ENCODE peak calls at places on chromosomes 13 and 19, in five cellular contexts. One of them, this sample, is unnamed.

GRCh38 chr19:46076951-46077814 is 36.4 kb upstream of the IGFL4 start:
- DNase-seq in stimulated activated CD4-positive, alpha-beta T cell treated with anti-CD3 and anti-CD28 coated beads, Interleukin-15, amount 100 ng/mL, for 1 hour: no peak
- DNase-seq in activated naive CD8-positive, alpha-beta T cell treated with anti-CD3 and anti-CD28 coated beads for 36 hours: peak
- DNase-seq in activated naive CD4-positive, alpha-beta T cell treated with anti-CD3 and anti-CD28 coated beads for 36 hours: peak
- DNase-seq in aorta: no peak
- DNase-seq in this sample: peak

GRCh38 chr13:77329133-77330008 is 2.5 kb upstream of the MYCBP2 start:
- DNase-seq in stimulated activated CD4-positive, alpha-beta T cell treated with anti-CD3 and anti-CD28 coated beads, Interleukin-15, amount 100 ng/mL, for 1 hour: peak
- DNase-seq in activated naive CD8-positive, alpha-beta T cell treated with anti-CD3 and anti-CD28 coated beads for 36 hours: peak
- DNase-seq in activated naive CD4-positive, alpha-beta T cell treated with anti-CD3 and anti-CD28 coated beads for 36 hours: peak
- DNase-seq in aorta: peak
- DNase-seq in this sample: peak

GRCh38 chr13:76223565-76223964 is 587.4 kb downstream of the LMO7 start:
- DNase-seq in stimulated activated CD4-positive, alpha-beta T cell treated with anti-CD3 and anti-CD28 coated beads, Interleukin-15, amount 100 ng/mL, for 1 hour: no peak
- DNase-seq in activated naive CD8-positive, alpha-beta T cell treated with anti-CD3 and anti-CD28 coated beads for 36 hours: no peak
- DNase-seq in activated naive CD4-positive, alpha-beta T cell treated with anti-CD3 and anti-CD28 coated beads for 36 hours: no peak
- DNase-seq in aorta: no peak
- DNase-seq in this sample: no peak

GRCh38 chr19:14871619-14872230 is 14.2 kb downstream of the OR7A17 start:
- DNase-seq in stimulated activated CD4-positive, alpha-beta T cell treated with anti-CD3 and anti-CD28 coated beads, Interleukin-15, amount 100 ng/mL, for 1 hour: no peak
- DNase-seq in activated naive CD8-positive, alpha-beta T cell treated with anti-CD3 and anti-CD28 coated beads for 36 hours: no peak
- DNase-seq in activated naive CD4-positive, alpha-beta T cell treated with anti-CD3 and anti-CD28 coated beads for 36 hours: no peak
- DNase-seq in aorta: no peak
- DNase-seq in this sample: no peak

GRCh38 chr13:27483421-27483820 is 33.1 kb upstream of the MTIF3 start:
- DNase-seq in stimulated activated CD4-positive, alpha-beta T cell treated with anti-CD3 and anti-CD28 coated beads, Interleukin-15, amount 100 ng/mL, for 1 hour: no peak
- DNase-seq in activated naive CD8-positive, alpha-beta T cell treated with anti-CD3 and anti-CD28 coated beads for 36 hours: no peak
- DNase-seq in activated naive CD4-positive, alpha-beta T cell treated with anti-CD3 and anti-CD28 coated beads for 36 hours: no peak
- DNase-seq in aorta: no peak
- DNase-seq in this sample: no peak

GRCh38 chr19:55070755-55071502 is 4.7 kb upstream of the EPS8L1 start:
- DNase-seq in stimulated activated CD4-positive, alpha-beta T cell treated with anti-CD3 and anti-CD28 coated beads, Interleukin-15, amount 100 ng/mL, for 1 hour: no peak
- DNase-seq in activated naive CD8-positive, alpha-beta T cell treated with anti-CD3 and anti-CD28 coated beads for 36 hours: no peak
- DNase-seq in activated naive CD4-positive, alpha-beta T cell treated with anti-CD3 and anti-CD28 coated beads for 36 hours: no peak
- DNase-seq in aorta: no peak
- DNase-seq in this sample: no peak

GRCh38 chr19:49395581-49396407 is 7.7 kb downstream of the KASH5 start:
- DNase-seq in stimulated activated CD4-positive, alpha-beta T cell treated with anti-CD3 and anti-CD28 coated beads, Interleukin-15, amount 100 ng/mL, for 1 hour: no peak
- DNase-seq in activated naive CD8-positive, alpha-beta T cell treated with anti-CD3 and anti-CD28 coated beads for 36 hours: no peak
- DNase-seq in activated naive CD4-positive, alpha-beta T cell treated with anti-CD3 and anti-CD28 coated beads for 36 hours: no peak
- DNase-seq in aorta: no peak
- DNase-seq in this sample: no peak

GRCh38 chr19:8087876-8088275 is 35.3 kb downstream of the CCL25 start:
- DNase-seq in stimulated activated CD4-positive, alpha-beta T cell treated with anti-CD3 and anti-CD28 coated beads, Interleukin-15, amount 100 ng/mL, for 1 hour: no peak
- DNase-seq in activated naive CD8-positive, alpha-beta T cell treated with anti-CD3 and anti-CD28 coated beads for 36 hours: no peak
- DNase-seq in activated naive CD4-positive, alpha-beta T cell treated with anti-CD3 and anti-CD28 coated beads for 36 hours: no peak
- DNase-seq in aorta: no peak
- DNase-seq in this sample: no peak

GRCh38 chr19:44757057-44757734 is 8.7 kb downstream of the BCL3 start:
- DNase-seq in stimulated activated CD4-positive, alpha-beta T cell treated with anti-CD3 and anti-CD28 coated beads, Interleukin-15, amount 100 ng/mL, for 1 hour: no peak
- DNase-seq in activated naive CD8-positive, alpha-beta T cell treated with anti-CD3 and anti-CD28 coated beads for 36 hours: no peak
- DNase-seq in activated naive CD4-positive, alpha-beta T cell treated with anti-CD3 and anti-CD28 coated beads for 36 hours: no peak
- DNase-seq in aorta: peak
- DNase-seq in this sample: no peak

GRCh38 chr13:101139076-101139475 is 277.2 kb downstream of the NALCN start:
- DNase-seq in stimulated activated CD4-positive, alpha-beta T cell treated with anti-CD3 and anti-CD28 coated beads, Interleukin-15, amount 100 ng/mL, for 1 hour: no peak
- DNase-seq in activated naive CD8-positive, alpha-beta T cell treated with anti-CD3 and anti-CD28 coated beads for 36 hours: no peak
- DNase-seq in activated naive CD4-positive, alpha-beta T cell treated with anti-CD3 and anti-CD28 coated beads for 36 hours: no peak
- DNase-seq in aorta: no peak
- DNase-seq in this sample: no peak

GRCh38 chr13:110886475-110887241 is 28.2 kb downstream of the ANKRD10 start:
- DNase-seq in stimulated activated CD4-positive, alpha-beta T cell treated with anti-CD3 and anti-CD28 coated beads, Interleukin-15, amount 100 ng/mL, for 1 hour: no peak
- DNase-seq in activated naive CD8-positive, alpha-beta T cell treated with anti-CD3 and anti-CD28 coated beads for 36 hours: no peak
- DNase-seq in activated naive CD4-positive, alpha-beta T cell treated with anti-CD3 and anti-CD28 coated beads for 36 hours: no peak
- DNase-seq in aorta: no peak
- DNase-seq in this sample: no peak

GRCh38 chr13:112832811-112833210 is 136.2 kb upstream of the MCF2L start:
- DNase-seq in stimulated activated CD4-positive, alpha-beta T cell treated with anti-CD3 and anti-CD28 coated beads, Interleukin-15, amount 100 ng/mL, for 1 hour: no peak
- DNase-seq in activated naive CD8-positive, alpha-beta T cell treated with anti-CD3 and anti-CD28 coated beads for 36 hours: no peak
- DNase-seq in activated naive CD4-positive, alpha-beta T cell treated with anti-CD3 and anti-CD28 coated beads for 36 hours: no peak
- DNase-seq in aorta: peak
- DNase-seq in this sample: no peak

GRCh38 chr13:46184277-46184699 is 2.3 kb upstream of the LCP1 start:
- DNase-seq in stimulated activated CD4-positive, alpha-beta T cell treated with anti-CD3 and anti-CD28 coated beads, Interleukin-15, amount 100 ng/mL, for 1 hour: peak
- DNase-seq in activated naive CD8-positive, alpha-beta T cell treated with anti-CD3 and anti-CD28 coated beads for 36 hours: peak
- DNase-seq in activated naive CD4-positive, alpha-beta T cell treated with anti-CD3 and anti-CD28 coated beads for 36 hours: peak
- DNase-seq in aorta: no peak
- DNase-seq in this sample: no peak

GRCh38 chr19:14156971-14157717 is 20.8 kb upstream of the ASF1B start:
- DNase-seq in stimulated activated CD4-positive, alpha-beta T cell treated with anti-CD3 and anti-CD28 coated beads, Interleukin-15, amount 100 ng/mL, for 1 hour: no peak
- DNase-seq in activated naive CD8-positive, alpha-beta T cell treated with anti-CD3 and anti-CD28 coated beads for 36 hours: no peak
- DNase-seq in activated naive CD4-positive, alpha-beta T cell treated with anti-CD3 and anti-CD28 coated beads for 36 hours: no peak
- DNase-seq in aorta: no peak
- DNase-seq in this sample: no peak